ENCODE peak calls at places on chromosomes 16 and 17, in six cellular contexts. A is fibroblast of the aortic adventitia; Z is NCI-H1105; R is activated CD8-positive, alpha-beta T cell treated with anti-CD3 and anti-CD28 coated beads, Interleukin-2, amount 10 ng/mL, durations not matched to agents 7 days and 5 days; D is kidney glomerular epithelial cell; B is ureter. I is an unnamed sample.

GRCh38 chr16:69166221-69166833 is 20.6 kb upstream of the SNTB2 start:
- DNase-seq in A (peak), Z (no peak), R (peak), D (no peak), B (no peak), I (peak)

GRCh38 chr16:79288046-79288445 is 312.5 kb downstream of the MAF start:
- DNase-seq in A (no peak), Z (no peak), R (no peak), D (no peak), B (no peak), I (no peak)

GRCh38 chr17:5804226-5804625 is 219.9 kb upstream of the NLRP1 start:
- DNase-seq in A (no peak), Z (no peak), R (no peak), D (no peak), B (no peak), I (no peak)

GRCh38 chr17:50199211-50199633 is 2.2 kb downstream of the COL1A1 start:
- DNase-seq in A (peak), Z (no peak), R (no peak), D (no peak), B (no peak), I (no peak)

GRCh38 chr17:48601528-48602430 is 3.0 kb downstream of the HOXB6 start:
- DNase-seq in A (no peak), Z (no peak), R (no peak), D (peak), B (no peak), I (no peak)

GRCh38 chr17:70875729-70876344 is 706.5 kb downstream of the KCNJ2 start:
- DNase-seq in A (peak), Z (no peak), R (no peak), D (no peak), B (no peak), I (no peak)

GRCh38 chr16:2224183-2224486 is 744 bp downstream of the E4F1 start:
- DNase-seq in A (peak), Z (no peak), R (no peak), D (no peak), B (no peak), I (no peak)

GRCh38 chr16:48420437-48420836 is 35.2 kb upstream of the SIAH1 start:
- DNase-seq in A (no peak), Z (no peak), R (no peak), D (no peak), B (no peak), I (no peak)

GRCh38 chr16:84618428-84619102 is 687 bp upstream of the COTL1 start:
- DNase-seq in A (peak), Z (no peak), R (peak), D (peak), B (no peak), I (no peak)

GRCh38 chr16:72537684-72538083 is 365.7 kb upstream of the PMFBP1 start:
- DNase-seq in A (peak), Z (no peak), R (no peak), D (no peak), B (no peak), I (no peak)

GRCh38 chr17:2063306-2064146 is 8.6 kb downstream of the HIC1 start:
- DNase-seq in A (peak), Z (no peak), R (no peak), D (no peak), B (no peak), I (no peak)

GRCh38 chr17:10177921-10178788 is 20.3 kb downstream of the GAS7 start:
- DNase-seq in A (peak), Z (no peak), R (no peak), D (no peak), B (no peak), I (no peak)